ENCODE peak calls at places on chromosome 9, in four cellular contexts. S is tibial nerve, Q is pancreas, K is endodermal cell. O is an unnamed sample.

GRCh38 chr9:71285191-71285656 is 163.8 kb upstream of the TRPM3 start:
- DNase-seq in S (peak; percentile 83), Q (peak; percentile 51), K (peak; percentile 69), O (peak; percentile 3)

GRCh38 chr9:26945591-26945990 is 1.5 kb downstream of the PLAA start:
- DNase-seq in S (no peak), Q (no peak), K (no peak), O (no peak)

GRCh38 chr9:98951967-98952366 is 8.3 kb downstream of the COL15A1 start:
- DNase-seq in S (no peak), Q (no peak), K (no peak), O (no peak)

GRCh38 chr9:112174965-112175795 is at the start of gene SUSD1:
- DNase-seq in S (no peak), Q (no peak), K (peak; percentile 77), O (peak; percentile 44)

GRCh38 chr9:76162751-76163500 is 231.3 kb downstream of the RFK start:
- DNase-seq in S (no peak), Q (no peak), K (no peak), O (no peak)

GRCh38 chr9:132409828-132410528 is at the start of gene CFAP77:
- DNase-seq in S (no peak), Q (peak; percentile 29), K (peak; percentile 89), O (peak; percentile 57)

GRCh38 chr9:2083552-2083951 is 68.4 kb downstream of the SMARCA2 start:
- DNase-seq in S (no peak), Q (no peak), K (no peak), O (no peak)

GRCh38 chr9:135925496-135926133 is 18.3 kb upstream of the CAMSAP1 start:
- DNase-seq in S (no peak), Q (no peak), K (no peak), O (no peak)

GRCh38 chr9:10252174-10252573 is 360.6 kb downstream of the PTPRD start:
- DNase-seq in S (no peak), Q (no peak), K (no peak), O (no peak)

GRCh38 chr9:92385953-92386352 is 18.4 kb downstream of the OGN start:
- DNase-seq in S (no peak), Q (no peak), K (no peak), O (no peak)

GRCh38 chr9:86706391-86706790 is 240.9 kb downstream of the GAS1 start:
- DNase-seq in S (no peak), Q (no peak), K (no peak), O (no peak)

GRCh38 chr9:120846251-120846869 is 3.6 kb upstream of the PSMD5 start:
- DNase-seq in S (no peak), Q (no peak), K (no peak), O (peak; percentile 59)

GRCh38 chr9:92971121-92971520 is 23.8 kb downstream of the FGD3 start:
- DNase-seq in S (no peak), Q (no peak), K (no peak), O (no peak)

GRCh38 chr9:35891649-35892048 is 14.4 kb upstream of the HRCT1 start:
- DNase-seq in S (no peak), Q (no peak), K (no peak), O (no peak)

GRCh38 chr9:87447547-87448432 is 49.9 kb upstream of the DAPK1 start:
- DNase-seq in S (no peak), Q (peak; percentile 30), K (no peak), O (no peak)

GRCh38 chr9:129597355-129598088 is 23.4 kb downstream of the C9orf50 start:
- DNase-seq in S (no peak), Q (peak; percentile 61), K (peak; percentile 88), O (no peak)

GRCh38 chr9:126347093-126347492 is 20.5 kb downstream of the MVB12B start:
- DNase-seq in S (no peak), Q (no peak), K (no peak), O (no peak)

GRCh38 chr9:119368179-119368578 is 1.1 kb downstream of the BRINP1 start:
- DNase-seq in S (no peak), Q (no peak), K (no peak), O (no peak)
- H3K4me3 ChIP-seq in S (no peak overlapping the region), Q (no peak overlapping the region), K (peak overlapping the region; percentile 84), O (no peak overlapping the region)

GRCh38 chr9:113579270-113580040 is 115.9 kb downstream of the RGS3 start:
- DNase-seq in S (no peak), Q (no peak), K (no peak), O (peak; percentile 21)

GRCh38 chr9:113577525-113578261 is 114.2 kb downstream of the RGS3 start:
- DNase-seq in S (no peak), Q (no peak), K (no peak), O (no peak)

GRCh38 chr9:113580041-113580953 is 116.8 kb downstream of the RGS3 start:
- DNase-seq in S (peak; percentile 38), Q (peak; percentile 93), K (no peak), O (peak; percentile 42)

GRCh38 chr9:113578877-113579269 is 115.3 kb downstream of the RGS3 start:
- DNase-seq in S (no peak), Q (no peak), K (no peak), O (peak; percentile 71)

GRCh38 chr9:113578279-113578865 is 114.8 kb downstream of the RGS3 start:
- DNase-seq in S (no peak), Q (no peak), K (no peak), O (no peak)
- H3K4me3 ChIP-seq in S (no peak overlapping the region), Q (no peak overlapping the region), K (no peak overlapping the region), O (peak overlapping the region; percentile 48)

DNA sequence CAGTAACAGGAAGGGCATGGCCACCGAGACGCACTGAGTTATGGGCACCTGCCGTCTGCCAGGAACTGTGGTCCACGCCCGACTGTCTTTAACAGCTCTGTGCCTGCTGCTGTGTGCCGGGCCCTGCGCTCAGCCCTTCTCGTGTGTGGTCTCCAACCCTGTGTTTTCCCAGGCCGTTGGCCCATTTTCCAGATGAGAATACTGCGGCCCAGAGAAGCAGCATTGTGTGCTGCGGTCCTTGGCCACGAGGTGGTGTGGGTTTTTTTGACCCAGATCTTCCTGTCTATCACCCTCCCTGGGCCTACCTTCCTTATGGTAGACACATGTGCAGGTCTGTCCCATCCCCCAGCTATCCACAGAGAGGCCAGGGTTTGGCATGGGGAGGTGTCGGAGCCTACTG is 47.0 kb downstream of the RXRA start:
- DNase-seq in S (no peak), Q (no peak), K (no peak), O (no peak)
- H3K4me3 ChIP-seq in S (no peak overlapping the region), Q (no peak overlapping the region), K (no peak overlapping the region), O (no peak overlapping the region)

GRCh38 chr9:131008563-131008908 is 438 bp upstream of the LAMC3 start:
- DNase-seq in S (no peak), Q (no peak), K (peak; percentile 68), O (no peak)

GRCh38 chr9:131010482-131011273 is 1.7 kb downstream of the LAMC3 start:
- DNase-seq in S (no peak), Q (no peak), K (no peak), O (no peak)

GRCh38 chr9:131011274-131012022 is 2.5 kb downstream of the LAMC3 start:
- DNase-seq in S (no peak), Q (no peak), K (peak; percentile 82), O (no peak)

GRCh38 chr9:131008086-131008485 is 888 bp upstream of the LAMC3 start:
- DNase-seq in S (no peak), Q (no peak), K (no peak), O (no peak)

GRCh38 chr9:131008909-131009618 is at the start of gene LAMC3:
- DNase-seq in S (no peak), Q (no peak), K (peak; percentile 87), O (no peak)
- H3K4me3 ChIP-seq in S (no peak within 1 kb of the TSS), Q (no peak within 1 kb of the TSS), K (peak within 1 kb of the TSS; percentile 34), O (no peak within 1 kb of the TSS)

DNA sequence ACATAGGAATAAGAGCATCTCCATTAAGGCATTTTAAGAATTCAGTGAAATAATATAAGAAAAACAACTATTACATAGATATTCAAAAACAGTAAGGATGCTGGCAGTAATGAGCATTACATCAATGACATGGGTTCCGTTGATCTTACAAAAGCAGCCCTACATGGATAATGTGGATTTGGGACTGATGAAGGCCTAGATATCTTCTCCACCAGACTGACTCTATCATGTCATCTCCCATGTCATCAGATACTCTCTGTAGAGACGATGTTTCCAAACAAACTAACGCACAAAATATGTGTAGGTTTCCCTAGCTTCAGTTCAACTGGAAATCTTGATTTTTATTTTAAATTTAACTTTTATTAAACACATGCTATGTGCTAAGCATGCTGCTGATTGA is 3.6 kb downstream of the LURAP1L start:
- DNase-seq in S (no peak), Q (no peak), K (no peak), O (no peak)
- H3K4me3 ChIP-seq in S (no peak overlapping the region), Q (no peak overlapping the region), K (no peak overlapping the region), O (no peak overlapping the region)

DNA sequence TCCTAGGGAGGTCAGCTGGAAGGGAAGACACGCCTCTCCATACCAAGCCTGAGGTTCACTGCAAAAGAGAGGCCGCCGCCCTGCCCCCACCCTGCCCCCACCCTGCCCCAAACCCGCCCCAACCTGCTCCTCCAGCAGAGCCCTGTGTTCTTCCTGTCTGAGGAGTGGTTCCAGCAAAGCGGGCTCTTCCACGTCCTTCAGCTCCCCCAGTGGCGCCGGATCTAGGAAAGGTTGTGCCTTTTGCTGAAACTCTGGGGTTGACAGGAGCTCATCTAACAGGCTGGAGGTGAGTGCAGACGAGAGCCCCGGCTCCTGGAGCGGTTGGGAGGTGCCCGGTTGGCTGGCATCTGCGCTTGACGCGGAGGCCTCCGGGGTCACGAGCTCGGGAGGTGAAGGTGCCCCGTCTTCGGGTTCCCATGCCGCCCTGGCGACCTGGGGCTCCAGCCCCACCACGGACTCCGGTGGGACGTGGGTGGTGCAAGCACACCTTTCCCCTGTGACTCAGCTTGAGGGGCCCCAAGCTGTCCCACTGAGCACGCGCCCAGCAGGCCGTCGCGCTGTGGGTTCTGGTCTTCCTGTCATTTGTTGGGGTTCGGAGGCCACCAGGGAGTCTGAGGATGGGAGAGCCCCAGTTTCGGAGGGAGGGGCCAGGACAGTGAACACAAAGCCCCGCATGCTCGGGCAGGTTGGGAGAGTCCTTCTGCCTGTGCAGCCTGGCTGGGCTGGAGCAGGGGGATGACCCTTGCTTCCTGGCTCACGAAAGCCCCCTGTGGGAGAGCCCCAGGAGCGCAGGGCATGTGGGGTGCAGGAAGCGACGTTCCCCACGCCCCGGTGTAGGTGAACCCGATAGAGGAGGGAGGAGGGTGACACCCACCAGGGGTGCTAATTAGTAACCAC is 1467.1 kb downstream of the FOXD4L5 start:
- DNase-seq in S (no peak), Q (peak; percentile 49), K (peak; percentile 89), O (peak; percentile 77)
- H3K4me3 ChIP-seq in S (no peak overlapping the region), Q (no peak overlapping the region), K (peak overlapping the region; percentile 63), O (peak overlapping the region; percentile 58)